ENCODE peak calls at places on chromosomes 6 and 20, in eight cellular contexts. One of them, this sample, is unnamed.

GRCh38 chr20:49415005-49415663 is 67.3 kb downstream of the KCNB1 start:
- DNase-seq in glutamatergic neuron: no peak
- DNase-seq in mammary epithelial cell: no peak
- DNase-seq in endothelial cell: no peak
- DNase-seq in HFFc6: no peak
- DNase-seq in heart right ventricle: no peak
- DNase-seq in psoas muscle: no peak
- DNase-seq in fibroblast of mammary gland: no peak
- DNase-seq in this sample: no peak

GRCh38 chr6:41224800-41225199 is 3.3 kb upstream of the TREML4 start:
- DNase-seq in glutamatergic neuron: no peak
- DNase-seq in endothelial cell: no peak
- DNase-seq in psoas muscle: no peak
- DNase-seq in fibroblast of mammary gland: no peak
- DNase-seq in heart right ventricle: no peak
- DNase-seq in HFFc6: no peak
- DNase-seq in mammary epithelial cell: no peak
- DNase-seq in this sample: no peak

GRCh38 chr6:113651120-113651519 is 206.0 kb upstream of the MARCKS start:
- DNase-seq in psoas muscle: no peak
- DNase-seq in endothelial cell: no peak
- DNase-seq in fibroblast of mammary gland: no peak
- DNase-seq in heart right ventricle: peak; percentile 78
- DNase-seq in mammary epithelial cell: no peak
- DNase-seq in HFFc6: no peak
- DNase-seq in glutamatergic neuron: no peak
- DNase-seq in this sample: no peak

GRCh38 chr6:87257565-87257964 is 64.8 kb upstream of the SMIM8 start:
- DNase-seq in heart right ventricle: no peak
- DNase-seq in psoas muscle: no peak
- DNase-seq in HFFc6: no peak
- DNase-seq in fibroblast of mammary gland: no peak
- DNase-seq in mammary epithelial cell: no peak
- DNase-seq in glutamatergic neuron: no peak
- DNase-seq in endothelial cell: no peak
- DNase-seq in this sample: no peak

GRCh38 chr20:20926222-20926905 is 179.8 kb downstream of the LINC00237 start:
- DNase-seq in psoas muscle: no peak
- DNase-seq in glutamatergic neuron: no peak
- DNase-seq in mammary epithelial cell: no peak
- DNase-seq in HFFc6: no peak
- DNase-seq in heart right ventricle: no peak
- DNase-seq in endothelial cell: no peak
- DNase-seq in fibroblast of mammary gland: no peak
- DNase-seq in this sample: no peak

GRCh38 chr20:35491823-35492222 is 36.4 kb downstream of the CEP250 start:
- DNase-seq in HFFc6: no peak
- DNase-seq in heart right ventricle: no peak
- DNase-seq in mammary epithelial cell: no peak
- DNase-seq in psoas muscle: no peak
- DNase-seq in endothelial cell: no peak
- DNase-seq in glutamatergic neuron: no peak
- DNase-seq in fibroblast of mammary gland: no peak
- DNase-seq in this sample: no peak

GRCh38 chr6:163356324-163356723 is 58.2 kb upstream of the QKI start:
- DNase-seq in HFFc6: peak; percentile 12
- DNase-seq in glutamatergic neuron: no peak
- DNase-seq in endothelial cell: no peak
- DNase-seq in fibroblast of mammary gland: peak; percentile 87
- DNase-seq in psoas muscle: peak; percentile 71
- DNase-seq in heart right ventricle: peak; percentile 50
- DNase-seq in mammary epithelial cell: peak; percentile 18
- DNase-seq in this sample: peak; percentile 56

GRCh38 chr6:34248198-34248726 is 544 bp downstream of the SMIM29 start:
- DNase-seq in endothelial cell: no peak
- DNase-seq in heart right ventricle: peak; percentile 65
- DNase-seq in HFFc6: no peak
- DNase-seq in fibroblast of mammary gland: peak; percentile 50
- DNase-seq in glutamatergic neuron: peak; percentile 75
- DNase-seq in psoas muscle: peak; percentile 69
- DNase-seq in mammary epithelial cell: peak; percentile 21
- DNase-seq in this sample: peak; percentile 41

GRCh38 chr20:38658879-38659612 is 57.4 kb downstream of the ARHGAP40 start:
- DNase-seq in endothelial cell: peak; percentile 52
- DNase-seq in HFFc6: no peak
- DNase-seq in psoas muscle: no peak
- DNase-seq in heart right ventricle: no peak
- DNase-seq in glutamatergic neuron: peak; percentile 60
- DNase-seq in fibroblast of mammary gland: peak; percentile 10
- DNase-seq in mammary epithelial cell: peak; percentile 21
- DNase-seq in this sample: peak; percentile 46

GRCh38 chr20:54320148-54320607 is 112.3 kb downstream of the PFDN4 start:
- DNase-seq in HFFc6: peak; percentile 28
- DNase-seq in heart right ventricle: no peak
- DNase-seq in mammary epithelial cell: no peak
- DNase-seq in psoas muscle: no peak
- DNase-seq in glutamatergic neuron: no peak
- DNase-seq in endothelial cell: no peak
- DNase-seq in fibroblast of mammary gland: no peak
- DNase-seq in this sample: no peak

GRCh38 chr6:67956352-67956751 is 678.7 kb upstream of the ADGRB3 start:
- DNase-seq in glutamatergic neuron: no peak
- DNase-seq in endothelial cell: no peak
- DNase-seq in heart right ventricle: no peak
- DNase-seq in psoas muscle: no peak
- DNase-seq in mammary epithelial cell: no peak
- DNase-seq in fibroblast of mammary gland: no peak
- DNase-seq in HFFc6: no peak
- DNase-seq in this sample: no peak

GRCh38 chr20:63258826-63259225 is 4.6 kb upstream of the NKAIN4 start:
- DNase-seq in psoas muscle: no peak
- DNase-seq in endothelial cell: no peak
- DNase-seq in mammary epithelial cell: no peak
- DNase-seq in glutamatergic neuron: no peak
- DNase-seq in fibroblast of mammary gland: no peak
- DNase-seq in heart right ventricle: no peak
- DNase-seq in HFFc6: no peak
- DNase-seq in this sample: no peak

GRCh38 chr20:4674672-4675071 is 47.0 kb upstream of the PRND start:
- DNase-seq in glutamatergic neuron: no peak
- DNase-seq in heart right ventricle: no peak
- DNase-seq in mammary epithelial cell: no peak
- DNase-seq in HFFc6: no peak
- DNase-seq in fibroblast of mammary gland: no peak
- DNase-seq in endothelial cell: no peak
- DNase-seq in psoas muscle: no peak
- DNase-seq in this sample: no peak

GRCh38 chr6:25050356-25050755 is 114.6 kb upstream of the RIPOR2 start:
- DNase-seq in glutamatergic neuron: no peak
- DNase-seq in endothelial cell: no peak
- DNase-seq in heart right ventricle: no peak
- DNase-seq in fibroblast of mammary gland: peak; percentile 86
- DNase-seq in HFFc6: peak; percentile 78
- DNase-seq in psoas muscle: no peak
- DNase-seq in mammary epithelial cell: peak; percentile 61
- DNase-seq in this sample: peak; percentile 69

GRCh38 chr6:32153835-32154513 is at the start of gene PPT2:
- DNase-seq in glutamatergic neuron: peak; percentile 90
- DNase-seq in HFFc6: peak; percentile 85
- DNase-seq in heart right ventricle: peak; percentile 95
- DNase-seq in mammary epithelial cell: peak; percentile 72
- DNase-seq in endothelial cell: peak; percentile 83
- DNase-seq in psoas muscle: peak; percentile 93
- DNase-seq in fibroblast of mammary gland: peak; percentile 93
- DNase-seq in this sample: peak; percentile 79
- TF ChIP-seq CTCF in glutamatergic neuron: no peak
- TF ChIP-seq CTCF in HFFc6: no peak
- TF ChIP-seq CTCF in heart right ventricle: no peak
- TF ChIP-seq CTCF in mammary epithelial cell: no peak
- TF ChIP-seq CTCF in endothelial cell: no peak
- TF ChIP-seq CTCF in psoas muscle: no peak
- TF ChIP-seq CTCF in fibroblast of mammary gland: no peak
- TF ChIP-seq CTCF in this sample: no peak

GRCh38 chr6:19803331-19804330 is 33.5 kb upstream of the ID4 start:
- DNase-seq in fibroblast of mammary gland: peak; percentile 17
- DNase-seq in glutamatergic neuron: no peak
- DNase-seq in psoas muscle: no peak
- DNase-seq in mammary epithelial cell: no peak
- DNase-seq in endothelial cell: no peak
- DNase-seq in heart right ventricle: no peak
- DNase-seq in HFFc6: peak; percentile 47
- DNase-seq in this sample: no peak
- TF ChIP-seq CTCF in fibroblast of mammary gland: no peak
- TF ChIP-seq CTCF in glutamatergic neuron: no peak
- TF ChIP-seq CTCF in psoas muscle: no peak
- TF ChIP-seq CTCF in mammary epithelial cell: no peak
- TF ChIP-seq CTCF in endothelial cell: no peak
- TF ChIP-seq CTCF in heart right ventricle: no peak
- TF ChIP-seq CTCF in HFFc6: no peak
- TF ChIP-seq CTCF in this sample: no peak

DNA sequence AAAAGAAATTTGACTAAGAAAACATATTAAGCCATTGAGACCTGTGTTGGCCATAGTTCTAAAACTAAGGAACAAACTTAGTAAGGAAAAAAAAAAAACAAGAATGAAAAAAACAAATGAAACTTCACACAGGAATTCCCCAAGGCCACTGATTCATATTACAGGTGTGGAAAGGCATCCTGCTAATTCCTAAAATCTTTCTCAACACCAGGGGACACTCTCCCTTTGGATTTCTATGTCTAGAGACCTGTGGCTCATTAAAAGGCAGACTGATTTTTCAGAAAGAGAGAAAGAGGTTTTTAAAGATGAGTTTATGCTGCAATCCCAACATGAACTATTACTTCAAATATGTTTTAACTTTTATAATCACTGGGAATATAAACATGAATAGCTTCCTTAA is at the start of gene OR12D1:
- DNase-seq in fibroblast of mammary gland: no peak
- DNase-seq in psoas muscle: no peak
- DNase-seq in endothelial cell: no peak
- DNase-seq in heart right ventricle: no peak
- DNase-seq in glutamatergic neuron: no peak
- DNase-seq in HFFc6: no peak
- DNase-seq in mammary epithelial cell: peak; percentile 65
- DNase-seq in this sample: peak; percentile 40
- TF ChIP-seq CTCF in fibroblast of mammary gland: no peak
- TF ChIP-seq CTCF in psoas muscle: no peak
- TF ChIP-seq CTCF in endothelial cell: no peak
- TF ChIP-seq CTCF in heart right ventricle: no peak
- TF ChIP-seq CTCF in glutamatergic neuron: no peak
- TF ChIP-seq CTCF in HFFc6: no peak
- TF ChIP-seq CTCF in mammary epithelial cell: peak; percentile 79
- TF ChIP-seq CTCF in this sample: peak; percentile 23

DNA sequence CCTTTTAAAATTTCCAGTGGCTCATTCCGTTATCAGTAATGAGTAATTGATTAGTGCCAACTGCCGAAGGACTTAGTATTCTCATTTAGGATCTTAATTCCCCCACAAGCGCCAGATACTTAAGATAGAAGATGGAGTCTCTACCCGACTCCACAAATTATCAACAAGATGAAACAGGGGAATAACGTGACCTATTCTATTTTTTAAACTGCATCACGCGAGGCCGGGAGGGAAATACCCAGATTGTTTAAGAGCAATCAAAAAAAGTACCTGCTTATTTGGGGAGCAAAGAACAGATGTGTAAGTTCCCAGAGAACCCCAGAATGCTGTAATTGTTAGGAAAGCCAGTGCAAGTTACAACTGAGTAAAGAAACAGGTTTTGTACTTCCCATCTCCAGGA is 1.1 kb upstream of the MAP3K5 start:
- DNase-seq in mammary epithelial cell: peak; percentile 52
- DNase-seq in heart right ventricle: no peak
- DNase-seq in HFFc6: no peak
- DNase-seq in endothelial cell: no peak
- DNase-seq in psoas muscle: no peak
- DNase-seq in fibroblast of mammary gland: no peak
- DNase-seq in glutamatergic neuron: no peak
- DNase-seq in this sample: no peak
- TF ChIP-seq CTCF in mammary epithelial cell: no peak
- TF ChIP-seq CTCF in heart right ventricle: no peak
- TF ChIP-seq CTCF in HFFc6: no peak
- TF ChIP-seq CTCF in endothelial cell: no peak
- TF ChIP-seq CTCF in psoas muscle: no peak
- TF ChIP-seq CTCF in fibroblast of mammary gland: no peak
- TF ChIP-seq CTCF in glutamatergic neuron: no peak
- TF ChIP-seq CTCF in this sample: no peak